ENCODE peak calls at places on chromosomes 1 and 21, in six cellular contexts. One of them, this sample, is unnamed.

GRCh38 chr1:16260814-16261213 is 23.8 kb upstream of the CPLANE2 start:
- DNase-seq in upper lobe of left lung: no peak
- DNase-seq in OCI-LY7: no peak
- DNase-seq in neural crest cell: no peak
- DNase-seq in stomach: no peak
- DNase-seq in astrocyte of the cerebellum: peak
- DNase-seq in this sample: no peak

GRCh38 chr1:173202430-173203145 is 4.5 kb downstream of the TNFSF4 start:
- DNase-seq in astrocyte of the cerebellum: peak
- DNase-seq in upper lobe of left lung: no peak
- DNase-seq in neural crest cell: peak
- DNase-seq in OCI-LY7: peak
- DNase-seq in stomach: no peak
- DNase-seq in this sample: no peak

GRCh38 chr1:116193768-116194167 is 82.6 kb downstream of the MAB21L3 start:
- DNase-seq in stomach: no peak
- DNase-seq in OCI-LY7: no peak
- DNase-seq in upper lobe of left lung: no peak
- DNase-seq in neural crest cell: no peak
- DNase-seq in astrocyte of the cerebellum: no peak
- DNase-seq in this sample: no peak

GRCh38 chr1:921011-921837 is 2.5 kb upstream of the SAMD11 start:
- DNase-seq in stomach: peak
- DNase-seq in upper lobe of left lung: no peak
- DNase-seq in OCI-LY7: peak
- DNase-seq in neural crest cell: peak
- DNase-seq in astrocyte of the cerebellum: peak
- DNase-seq in this sample: no peak

GRCh38 chr1:12166834-12167492 is at the start of gene TNFRSF1B:
- DNase-seq in upper lobe of left lung: peak
- DNase-seq in astrocyte of the cerebellum: no peak
- DNase-seq in stomach: peak
- DNase-seq in OCI-LY7: no peak
- DNase-seq in neural crest cell: peak
- DNase-seq in this sample: no peak

GRCh38 chr1:175976865-175977642 is 230.0 kb downstream of the COP1 start:
- DNase-seq in neural crest cell: no peak
- DNase-seq in stomach: no peak
- DNase-seq in upper lobe of left lung: no peak
- DNase-seq in astrocyte of the cerebellum: no peak
- DNase-seq in OCI-LY7: no peak
- DNase-seq in this sample: no peak

GRCh38 chr1:14571810-14572767 is 26.4 kb upstream of the KAZN start:
- DNase-seq in astrocyte of the cerebellum: no peak
- DNase-seq in neural crest cell: peak
- DNase-seq in stomach: no peak
- DNase-seq in OCI-LY7: peak
- DNase-seq in upper lobe of left lung: no peak
- DNase-seq in this sample: no peak

GRCh38 chr1:201649776-201650607 is 111.1 kb downstream of the NAV1 start:
- DNase-seq in astrocyte of the cerebellum: no peak
- DNase-seq in stomach: peak
- DNase-seq in OCI-LY7: no peak
- DNase-seq in neural crest cell: peak
- DNase-seq in upper lobe of left lung: peak
- DNase-seq in this sample: peak

GRCh38 chr1:54249798-54250497 is 50.0 kb downstream of the MRPL37 start:
- DNase-seq in upper lobe of left lung: no peak
- DNase-seq in astrocyte of the cerebellum: no peak
- DNase-seq in stomach: no peak
- DNase-seq in neural crest cell: no peak
- DNase-seq in OCI-LY7: no peak
- DNase-seq in this sample: no peak

GRCh38 chr1:180849031-180849775 is 63.5 kb upstream of the KIAA1614 start:
- DNase-seq in OCI-LY7: peak
- DNase-seq in upper lobe of left lung: no peak
- DNase-seq in neural crest cell: no peak
- DNase-seq in stomach: no peak
- DNase-seq in astrocyte of the cerebellum: no peak
- DNase-seq in this sample: no peak

GRCh38 chr1:66788231-66788939 is 12.7 kb downstream of the INSL5 start:
- DNase-seq in astrocyte of the cerebellum: no peak
- DNase-seq in OCI-LY7: peak
- DNase-seq in upper lobe of left lung: no peak
- DNase-seq in neural crest cell: no peak
- DNase-seq in stomach: no peak
- DNase-seq in this sample: no peak

GRCh38 chr21:46605759-46606426 is 1.0 kb upstream of the S100B start:
- DNase-seq in OCI-LY7: peak
- DNase-seq in upper lobe of left lung: peak
- DNase-seq in stomach: peak
- DNase-seq in neural crest cell: no peak
- DNase-seq in astrocyte of the cerebellum: no peak
- DNase-seq in this sample: no peak

GRCh38 chr1:2454227-2454626 is 21.9 kb upstream of the PLCH2 start:
- DNase-seq in neural crest cell: no peak
- DNase-seq in OCI-LY7: no peak
- DNase-seq in upper lobe of left lung: no peak
- DNase-seq in stomach: no peak
- DNase-seq in astrocyte of the cerebellum: no peak
- DNase-seq in this sample: no peak

GRCh38 chr1:84571150-84571535 is 3.1 kb downstream of the CTBS start:
- DNase-seq in upper lobe of left lung: no peak
- DNase-seq in astrocyte of the cerebellum: no peak
- DNase-seq in OCI-LY7: no peak
- DNase-seq in stomach: no peak
- DNase-seq in neural crest cell: no peak
- DNase-seq in this sample: no peak

GRCh38 chr1:9455487-9456237 is 83.6 kb upstream of the SLC25A33 start:
- DNase-seq in upper lobe of left lung: peak
- DNase-seq in astrocyte of the cerebellum: peak
- DNase-seq in OCI-LY7: peak
- DNase-seq in neural crest cell: peak
- DNase-seq in stomach: peak
- DNase-seq in this sample: peak

GRCh38 chr21:36735724-36736310 is 36.9 kb downstream of the SIM2 start:
- DNase-seq in neural crest cell: no peak
- DNase-seq in upper lobe of left lung: peak
- DNase-seq in astrocyte of the cerebellum: no peak
- DNase-seq in stomach: peak
- DNase-seq in OCI-LY7: no peak
- DNase-seq in this sample: peak

GRCh38 chr1:185317886-185318310 is 855 bp upstream of the IVNS1ABP start:
- DNase-seq in neural crest cell: no peak
- DNase-seq in OCI-LY7: peak
- DNase-seq in astrocyte of the cerebellum: no peak
- DNase-seq in stomach: peak
- DNase-seq in upper lobe of left lung: peak
- DNase-seq in this sample: no peak

GRCh38 chr1:64495878-64496277 is 25.9 kb downstream of the CACHD1 start:
- DNase-seq in astrocyte of the cerebellum: no peak
- DNase-seq in neural crest cell: no peak
- DNase-seq in stomach: peak
- DNase-seq in OCI-LY7: no peak
- DNase-seq in upper lobe of left lung: no peak
- DNase-seq in this sample: no peak

GRCh38 chr1:154344977-154345837 is 19.9 kb downstream of the ATP8B2 start:
- DNase-seq in OCI-LY7: peak
- DNase-seq in upper lobe of left lung: no peak
- DNase-seq in astrocyte of the cerebellum: no peak
- DNase-seq in stomach: peak
- DNase-seq in neural crest cell: peak
- DNase-seq in this sample: no peak

GRCh38 chr1:178530037-178530402 is 17.1 kb downstream of the TEX35 start:
- DNase-seq in stomach: no peak
- DNase-seq in astrocyte of the cerebellum: no peak
- DNase-seq in OCI-LY7: no peak
- DNase-seq in upper lobe of left lung: no peak
- DNase-seq in neural crest cell: no peak
- DNase-seq in this sample: no peak

GRCh38 chr1:205715628-205716027 is 34.4 kb downstream of the NUCKS1 start:
- DNase-seq in astrocyte of the cerebellum: no peak
- DNase-seq in upper lobe of left lung: no peak
- DNase-seq in OCI-LY7: no peak
- DNase-seq in stomach: no peak
- DNase-seq in neural crest cell: no peak
- DNase-seq in this sample: no peak

GRCh38 chr21:43815107-43815742 is 25.8 kb downstream of the RRP1 start:
- DNase-seq in stomach: no peak
- DNase-seq in neural crest cell: no peak
- DNase-seq in OCI-LY7: no peak
- DNase-seq in astrocyte of the cerebellum: no peak
- DNase-seq in upper lobe of left lung: no peak
- DNase-seq in this sample: no peak

GRCh38 chr1:209685835-209686234 is 10.6 kb downstream of the G0S2 start:
- DNase-seq in neural crest cell: no peak
- DNase-seq in upper lobe of left lung: no peak
- DNase-seq in OCI-LY7: no peak
- DNase-seq in stomach: no peak
- DNase-seq in astrocyte of the cerebellum: no peak
- DNase-seq in this sample: no peak

GRCh38 chr1:204169871-204170270 is 3.7 kb upstream of the REN start:
- DNase-seq in neural crest cell: no peak
- DNase-seq in OCI-LY7: peak
- DNase-seq in astrocyte of the cerebellum: no peak
- DNase-seq in upper lobe of left lung: no peak
- DNase-seq in stomach: no peak
- DNase-seq in this sample: no peak

GRCh38 chr1:222912730-222913129 is 97.9 kb downstream of the DISP1 start:
- DNase-seq in astrocyte of the cerebellum: no peak
- DNase-seq in neural crest cell: no peak
- DNase-seq in OCI-LY7: no peak
- DNase-seq in upper lobe of left lung: no peak
- DNase-seq in stomach: no peak
- DNase-seq in this sample: no peak

GRCh38 chr1:43833013-43833412 is 100.6 kb upstream of the ARTN start:
- DNase-seq in astrocyte of the cerebellum: no peak
- DNase-seq in upper lobe of left lung: no peak
- DNase-seq in OCI-LY7: no peak
- DNase-seq in stomach: no peak
- DNase-seq in neural crest cell: no peak
- DNase-seq in this sample: no peak

GRCh38 chr21:29164330-29164942 is 34.0 kb downstream of the MAP3K7CL start:
- DNase-seq in OCI-LY7: peak
- DNase-seq in stomach: no peak
- DNase-seq in astrocyte of the cerebellum: peak
- DNase-seq in neural crest cell: no peak
- DNase-seq in upper lobe of left lung: no peak
- DNase-seq in this sample: no peak

GRCh38 chr1:229027622-229028182 is 243.2 kb upstream of the RAB4A start:
- DNase-seq in upper lobe of left lung: peak
- DNase-seq in astrocyte of the cerebellum: no peak
- DNase-seq in OCI-LY7: peak
- DNase-seq in stomach: no peak
- DNase-seq in neural crest cell: no peak
- DNase-seq in this sample: peak

GRCh38 chr1:70227439-70227838 is 6.3 kb downstream of the SRSF11 start:
- DNase-seq in neural crest cell: no peak
- DNase-seq in upper lobe of left lung: no peak
- DNase-seq in OCI-LY7: no peak
- DNase-seq in astrocyte of the cerebellum: no peak
- DNase-seq in stomach: no peak
- DNase-seq in this sample: no peak

GRCh38 chr1:17892225-17892624 is 137.1 kb downstream of the ACTL8 start:
- DNase-seq in upper lobe of left lung: peak
- DNase-seq in stomach: peak
- DNase-seq in astrocyte of the cerebellum: no peak
- DNase-seq in OCI-LY7: no peak
- DNase-seq in neural crest cell: no peak
- DNase-seq in this sample: no peak

GRCh38 chr1:94143173-94143808 is 22.3 kb upstream of the ABCA4 start:
- DNase-seq in astrocyte of the cerebellum: peak
- DNase-seq in OCI-LY7: no peak
- DNase-seq in neural crest cell: no peak
- DNase-seq in stomach: no peak
- DNase-seq in upper lobe of left lung: no peak
- DNase-seq in this sample: no peak

GRCh38 chr1:234139966-234140365 is 233.3 kb upstream of the COA6 start:
- DNase-seq in stomach: no peak
- DNase-seq in upper lobe of left lung: no peak
- DNase-seq in astrocyte of the cerebellum: peak
- DNase-seq in OCI-LY7: no peak
- DNase-seq in neural crest cell: no peak
- DNase-seq in this sample: no peak

GRCh38 chr21:28587748-28588147 is 404.9 kb downstream of the LTN1 start:
- DNase-seq in astrocyte of the cerebellum: no peak
- DNase-seq in upper lobe of left lung: no peak
- DNase-seq in OCI-LY7: no peak
- DNase-seq in neural crest cell: no peak
- DNase-seq in stomach: no peak
- DNase-seq in this sample: no peak

DNA sequence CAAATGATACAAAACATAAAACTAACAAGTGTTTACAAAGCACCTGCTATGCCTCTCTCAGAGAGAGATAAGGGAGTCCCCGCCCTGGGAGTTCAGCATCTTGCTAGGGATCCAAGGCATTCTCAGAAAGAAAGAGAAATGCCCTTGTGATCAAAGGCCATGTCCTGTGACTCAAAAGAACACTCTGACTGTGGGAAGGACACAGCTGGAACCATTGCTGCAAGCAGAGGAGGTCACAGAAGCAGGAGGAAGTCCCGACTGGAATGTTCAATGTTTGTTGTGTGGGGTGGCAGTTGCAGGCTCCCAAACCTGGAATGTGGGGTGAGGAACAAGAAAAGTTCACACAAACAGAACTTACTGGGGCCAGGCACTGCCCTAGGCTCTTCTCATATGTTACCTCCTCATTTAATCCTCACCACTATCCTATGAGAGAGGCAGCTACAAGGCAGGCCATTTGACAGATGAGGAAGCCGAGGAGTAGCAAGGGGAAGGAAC is 93.0 kb upstream of the GRIK3 start:
- DNase-seq in stomach: no peak
- DNase-seq in OCI-LY7: no peak
- DNase-seq in upper lobe of left lung: no peak
- DNase-seq in astrocyte of the cerebellum: no peak
- DNase-seq in neural crest cell: no peak
- DNase-seq in this sample: no peak
- TF ChIP-seq CTCF in stomach: no peak
- TF ChIP-seq CTCF in OCI-LY7: no peak
- TF ChIP-seq CTCF in upper lobe of left lung: no peak
- TF ChIP-seq CTCF in astrocyte of the cerebellum: no peak
- TF ChIP-seq CTCF in neural crest cell: no peak
- TF ChIP-seq CTCF in this sample: no peak

GRCh38 chr1:151823175-151823574 is 8.4 kb downstream of the RORC start:
- DNase-seq in neural crest cell: no peak
- DNase-seq in stomach: no peak
- DNase-seq in upper lobe of left lung: no peak
- DNase-seq in astrocyte of the cerebellum: no peak
- DNase-seq in OCI-LY7: no peak
- DNase-seq in this sample: no peak
- TF ChIP-seq CTCF in neural crest cell: no peak
- TF ChIP-seq CTCF in stomach: no peak
- TF ChIP-seq CTCF in upper lobe of left lung: no peak
- TF ChIP-seq CTCF in astrocyte of the cerebellum: no peak
- TF ChIP-seq CTCF in OCI-LY7: no peak
- TF ChIP-seq CTCF in this sample: no peak

GRCh38 chr1:230581446-230582079 is 60.7 kb upstream of the COG2 start:
- DNase-seq in upper lobe of left lung: no peak
- DNase-seq in astrocyte of the cerebellum: no peak
- DNase-seq in OCI-LY7: peak
- DNase-seq in neural crest cell: no peak
- DNase-seq in stomach: no peak
- DNase-seq in this sample: no peak
- TF ChIP-seq CTCF in upper lobe of left lung: no peak
- TF ChIP-seq CTCF in astrocyte of the cerebellum: no peak
- TF ChIP-seq CTCF in OCI-LY7: peak
- TF ChIP-seq CTCF in neural crest cell: no peak
- TF ChIP-seq CTCF in stomach: no peak
- TF ChIP-seq CTCF in this sample: no peak

GRCh38 chr1:19825298-19825697 is 10.2 kb upstream of the RNF186 start:
- DNase-seq in neural crest cell: no peak
- DNase-seq in astrocyte of the cerebellum: no peak
- DNase-seq in stomach: peak
- DNase-seq in OCI-LY7: no peak
- DNase-seq in upper lobe of left lung: no peak
- DNase-seq in this sample: no peak
- TF ChIP-seq CTCF in neural crest cell: no peak
- TF ChIP-seq CTCF in astrocyte of the cerebellum: no peak
- TF ChIP-seq CTCF in stomach: no peak
- TF ChIP-seq CTCF in OCI-LY7: no peak
- TF ChIP-seq CTCF in upper lobe of left lung: no peak
- TF ChIP-seq CTCF in this sample: no peak